ENCODE peak calls at places on chromosomes 2 and 18, in seven cellular contexts. S, F, W, H, T, E and A are unnamed samples.

GRCh38 chr2:112118148-112118547 is 20.0 kb upstream of the FBLN7 start:
- DNase-seq in E (no peak), S (no peak), T (no peak), W (no peak), H (no peak), F (no peak), A (no peak)

GRCh38 chr2:48414640-48414979 is 115.3 kb upstream of the STON1 start:
- DNase-seq in H (no peak), E (no peak), S (no peak), W (no peak), F (no peak), T (no peak), A (no peak)

GRCh38 chr2:421406-421805 is 133.5 kb upstream of the ALKAL2 start:
- DNase-seq in W (no peak), F (no peak), E (no peak), S (no peak), H (no peak), T (no peak), A (no peak)

GRCh38 chr2:162400336-162400735 is 56.4 kb downstream of the GCA start:
- DNase-seq in E (no peak), T (no peak), H (no peak), W (no peak), F (no peak), S (no peak), A (no peak)

GRCh38 chr18:13624563-13625237 is 101.7 kb downstream of the FAM210A start:
- DNase-seq in H (no peak), S (no peak), T (no peak), F (no peak), E (no peak), W (no peak), A (no peak)

GRCh38 chr2:48849770-48850169 is 94.2 kb upstream of the LHCGR start:
- DNase-seq in S (no peak), E (no peak), T (no peak), W (no peak), H (peak), F (no peak), A (no peak)

GRCh38 chr2:1586946-1587840 is 157.1 kb downstream of the PXDN start:
- DNase-seq in S (no peak), E (peak), H (peak), F (no peak), T (no peak), W (no peak), A (no peak)

GRCh38 chr2:174748948-174749347 is 15.3 kb downstream of the CHRNA1 start:
- DNase-seq in F (peak), H (peak), W (peak), T (peak), E (no peak), S (peak), A (peak)

GRCh38 chr2:113977060-113977659 is 87.3 kb downstream of the ACTR3 start:
- DNase-seq in H (no peak), S (no peak), T (no peak), W (no peak), E (no peak), F (no peak), A (no peak)

GRCh38 chr2:120562218-120563005 is 173.3 kb upstream of the GLI2 start:
- DNase-seq in S (no peak), T (no peak), H (no peak), W (no peak), E (no peak), F (no peak), A (no peak)

GRCh38 chr2:114421781-114422180 is 20.7 kb upstream of the DPP10 start:
- DNase-seq in W (no peak), F (no peak), T (no peak), E (no peak), H (no peak), S (no peak), A (no peak)

GRCh38 chr2:237156131-237156856 is 70.6 kb downstream of the COPS8 start:
- DNase-seq in H (no peak), F (no peak), E (peak), S (no peak), W (no peak), T (peak), A (peak)

GRCh38 chr18:29225351-29225750 is 1048.4 kb upstream of the CDH2 start:
- DNase-seq in W (no peak), F (no peak), S (no peak), E (no peak), H (no peak), T (no peak), A (no peak)

GRCh38 chr2:96164459-96165184 is 19.4 kb upstream of the DUSP2 start:
- DNase-seq in W (no peak), E (no peak), H (no peak), S (no peak), F (no peak), T (no peak), A (no peak)

GRCh38 chr2:28338046-28338753 is 54.5 kb upstream of the FOSL2 start:
- DNase-seq in F (no peak), H (no peak), E (no peak), S (peak), W (peak), T (peak), A (peak)

GRCh38 chr18:28041366-28041765 is 135.6 kb downstream of the CDH2 start:
- DNase-seq in S (no peak), H (no peak), W (no peak), F (no peak), E (no peak), T (no peak), A (no peak)

GRCh38 chr2:218065239-218066006 is 3.6 kb upstream of the RUFY4 start:
- DNase-seq in S (peak), E (no peak), H (no peak), F (no peak), T (no peak), W (no peak), A (no peak)

GRCh38 chr18:59929621-59930295 is 30.0 kb downstream of the PMAIP1 start:
- DNase-seq in W (no peak), F (no peak), H (no peak), S (no peak), E (no peak), T (no peak), A (no peak)

DNA sequence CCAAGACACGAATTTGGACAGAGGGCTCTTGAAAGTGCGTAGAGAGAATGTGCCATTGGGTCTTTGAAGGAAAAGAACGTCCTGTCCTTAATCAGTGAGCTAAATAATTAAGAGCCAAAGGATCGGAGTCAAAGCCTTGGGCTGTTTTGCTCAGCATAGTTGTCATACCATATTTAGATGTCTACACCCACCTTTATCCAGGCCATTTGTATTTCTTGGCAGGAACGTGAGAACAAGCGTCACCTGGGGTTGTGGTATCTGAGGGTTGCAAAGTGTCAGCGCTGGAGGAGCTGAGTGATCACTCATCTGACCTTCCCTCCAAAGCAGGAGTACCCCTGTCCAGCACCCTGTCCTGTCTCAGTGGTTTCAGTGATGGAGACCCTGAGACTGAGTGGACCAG is 4.5 kb downstream of the LPIN1 start:
- DNase-seq in W (no peak), T (no peak), S (no peak), E (no peak), F (no peak), H (no peak), A (no peak)
- H3K27ac ChIP-seq in W (no peak), T (no peak), S (no peak), E (no peak), F (no peak), H (no peak), A (no peak)

DNA sequence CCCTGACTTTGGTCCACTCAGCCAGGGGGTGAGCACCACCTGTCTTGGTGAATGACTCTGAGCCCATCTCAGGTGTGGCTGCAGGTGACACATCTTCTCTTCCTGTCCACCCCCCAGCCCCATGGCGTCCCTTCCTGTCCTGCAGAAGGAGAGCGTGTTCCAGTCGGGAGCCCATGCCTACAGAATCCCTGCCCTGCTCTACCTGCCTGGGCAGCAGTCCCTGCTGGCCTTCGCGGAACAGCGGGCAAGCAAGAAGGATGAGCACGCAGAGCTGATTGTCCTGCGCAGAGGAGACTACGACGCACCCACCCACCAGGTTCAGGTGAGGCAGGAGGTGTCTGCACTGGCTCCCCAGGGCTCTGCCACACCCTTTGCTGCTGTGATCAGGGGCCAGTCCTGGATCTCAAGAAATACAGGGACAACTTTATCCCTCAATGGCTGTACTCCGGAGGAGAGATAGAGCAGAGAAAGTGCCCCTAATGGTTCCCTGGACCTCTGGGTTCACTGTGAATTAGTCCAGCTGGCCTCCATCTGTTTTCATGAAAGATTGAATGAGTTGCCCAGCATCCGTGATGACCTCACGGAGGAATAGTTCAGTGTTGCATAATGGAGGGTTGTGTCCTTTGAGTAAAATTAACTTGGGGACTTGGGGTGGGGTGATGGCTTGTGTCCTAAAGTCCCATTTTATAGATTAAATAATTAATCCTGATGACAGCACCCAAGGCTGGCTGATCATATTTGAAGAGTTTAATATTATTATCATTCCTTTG is at the start of gene NEU2:
- DNase-seq in E (no peak), T (no peak), W (no peak), F (no peak), H (no peak), S (no peak), A (no peak)
- TF ChIP-seq CTCF in E (no peak), T (no peak), W (no peak), F (no peak), H (no peak), S (no peak), A (no peak)

DNA sequence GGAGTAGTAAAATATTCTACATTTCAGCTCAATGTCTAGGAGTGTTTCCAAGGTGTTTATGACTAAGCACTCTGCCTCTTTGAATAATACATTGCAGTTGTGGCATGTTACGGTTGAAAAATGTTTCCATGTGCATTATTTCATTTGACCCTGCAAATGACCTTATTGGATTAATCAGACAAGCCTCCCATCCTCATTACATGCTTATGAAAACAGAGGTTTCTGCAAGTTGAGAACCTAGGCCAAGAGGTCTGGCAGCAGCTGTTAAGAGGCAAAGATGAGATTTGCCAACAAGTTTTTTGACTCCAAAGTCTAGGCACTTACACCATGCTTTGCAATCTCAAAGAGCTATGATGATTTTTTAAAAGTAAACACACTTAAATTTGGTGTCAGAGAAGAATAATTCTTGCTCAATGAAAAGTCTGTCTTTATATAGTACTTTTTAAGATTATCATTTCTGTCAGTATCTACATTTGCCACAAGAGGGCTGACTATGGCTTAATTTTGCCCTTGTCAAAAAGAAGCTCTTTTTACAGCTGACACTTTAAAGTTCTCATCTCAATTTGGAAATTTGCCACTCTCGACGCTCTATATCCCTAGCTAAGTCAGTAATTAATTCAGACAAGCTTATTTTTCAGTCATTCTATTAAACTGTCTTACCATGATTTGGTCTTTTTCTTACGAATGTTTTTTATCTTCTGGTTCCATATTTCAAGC is 260.6 kb downstream of the PAX3 start:
- DNase-seq in W (no peak), H (peak), S (no peak), E (no peak), T (no peak), F (no peak), A (no peak)
- H3K27ac ChIP-seq in W (no peak), H (no peak), S (no peak), E (no peak), T (no peak), F (no peak), A (no peak)

GRCh38 chr2:170123593-170123992 is 54.4 kb upstream of the MYO3B start:
- DNase-seq in S (no peak), W (no peak), E (no peak), H (peak), T (no peak), F (no peak), A (no peak)
- TF ChIP-seq CTCF in S (no peak), W (no peak), E (no peak), H (peak), T (no peak), F (no peak), A (no peak)

DNA sequence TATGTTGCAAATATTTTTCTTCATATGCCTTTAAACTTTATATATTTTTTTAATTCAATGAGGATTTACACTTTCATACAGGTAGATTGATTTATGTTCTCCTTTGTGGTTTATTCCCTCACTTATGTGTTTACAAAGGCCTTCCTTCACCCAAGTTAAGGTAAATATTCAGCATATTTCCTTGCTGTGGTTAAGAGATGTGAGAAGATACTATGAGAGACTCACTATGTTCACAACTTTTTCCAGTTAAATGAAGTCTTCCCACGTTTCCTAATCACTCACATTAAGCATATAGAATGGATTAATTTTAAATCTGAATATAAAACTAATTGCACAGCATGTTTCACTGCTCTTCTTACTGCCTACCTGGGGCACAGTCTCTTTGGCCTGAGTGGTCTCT is 597 bp downstream of the PECR start:
- DNase-seq in H (peak), S (no peak), W (no peak), T (no peak), F (no peak), E (no peak), A (no peak)
- H3K27ac ChIP-seq in H (no peak), S (peak), W (peak), T (no peak), F (peak), E (peak), A (peak)

GRCh38 chr2:121801916-121802315 is 46.5 kb downstream of the TSN start:
- DNase-seq in T (no peak), H (no peak), F (no peak), W (no peak), E (no peak), S (no peak), A (no peak)

GRCh38 chr2:121796239-121796638 is 40.8 kb downstream of the TSN start:
- DNase-seq in E (no peak), H (no peak), T (no peak), S (no peak), F (no peak), W (no peak), A (no peak)

GRCh38 chr2:121794233-121794632 is 38.8 kb downstream of the TSN start:
- DNase-seq in S (no peak), T (no peak), W (no peak), H (no peak), F (no peak), E (no peak), A (no peak)

GRCh38 chr2:121793816-121794215 is 38.4 kb downstream of the TSN start:
- DNase-seq in H (no peak), E (no peak), F (no peak), W (no peak), T (no peak), S (no peak), A (no peak)

GRCh38 chr2:121798617-121799016 is 43.2 kb downstream of the TSN start:
- DNase-seq in S (no peak), W (no peak), H (no peak), E (no peak), F (no peak), T (no peak), A (no peak)
- TF ChIP-seq CTCF in S (no peak), W (no peak), H (no peak), E (no peak), F (no peak), T (no peak), A (no peak)

DNA sequence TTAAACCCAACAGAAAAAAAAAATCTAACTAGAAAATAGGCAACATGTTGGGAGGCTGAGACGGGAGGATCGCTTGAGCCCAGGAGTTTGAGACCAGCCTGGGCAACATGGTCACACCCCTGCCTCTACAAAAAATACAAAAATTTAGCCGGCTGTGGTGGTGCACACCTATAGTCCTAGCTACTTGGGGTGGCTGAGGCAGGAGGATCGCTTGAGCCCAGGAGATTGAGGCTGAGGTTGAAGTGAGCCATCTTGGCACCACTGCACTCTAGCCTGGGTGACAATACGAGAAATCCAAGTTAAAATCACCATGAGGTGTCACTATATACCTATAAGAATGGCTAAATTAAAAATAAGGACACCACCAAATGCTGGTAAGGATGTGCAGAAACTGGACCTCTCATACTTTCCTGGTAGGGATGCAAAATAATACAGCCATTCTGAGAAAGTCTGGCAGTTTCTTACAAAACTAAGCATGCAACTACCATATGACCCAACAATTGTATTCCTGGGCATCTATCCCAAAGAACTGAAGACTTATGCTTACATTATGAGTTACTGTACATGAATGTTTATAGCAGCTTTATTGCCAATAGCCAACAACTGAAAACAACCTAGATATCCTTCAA is 2.2 kb downstream of the SEPTIN10 start:
- DNase-seq in S (no peak), H (peak), W (no peak), F (no peak), E (no peak), T (peak), A (no peak)
- H3K27ac ChIP-seq in S (no peak), H (peak), W (no peak), F (no peak), E (no peak), T (peak), A (peak)

DNA sequence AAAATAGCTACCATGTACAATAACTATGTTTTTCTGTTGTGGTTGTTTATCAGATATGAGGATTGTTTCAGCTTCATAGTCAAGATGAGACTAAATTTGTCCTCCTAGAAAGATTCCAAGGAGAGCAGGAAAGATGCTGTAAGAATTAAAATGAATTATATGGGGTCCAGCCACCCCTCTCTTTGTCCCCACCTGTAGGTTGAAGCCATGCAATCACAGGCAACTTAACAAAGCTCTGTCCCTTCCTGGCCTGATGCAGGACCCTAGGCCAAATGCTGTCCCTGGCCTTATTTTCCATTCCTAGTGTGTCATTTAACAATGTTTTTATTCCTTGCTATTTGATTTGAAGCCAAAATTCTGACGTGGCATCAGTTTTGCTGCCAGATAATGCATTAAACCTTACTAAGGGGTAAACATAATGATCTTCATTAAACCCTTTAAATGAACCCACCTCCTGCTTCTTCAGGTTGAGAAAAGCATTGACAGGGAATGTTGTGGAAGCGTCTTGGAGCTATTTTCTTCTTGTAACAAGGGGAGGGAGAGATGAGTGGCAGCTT is 240.9 kb upstream of the ZNF521 start:
- DNase-seq in F (no peak), H (no peak), T (peak), W (no peak), S (no peak), E (no peak), A (no peak)
- TF ChIP-seq CTCF in F (no peak), H (peak), T (no peak), W (no peak), S (no peak), E (no peak), A (no peak)